ENCODE peak calls at places on chromosomes 12 and 14, in ten cellular contexts. One of them, this sample, is unnamed.

GRCh38 chr12:122732170-122732569 is 1.5 kb upstream of the HCAR1 start:
- DNase-seq in prostate gland: no peak
- DNase-seq in thoracic aorta: no peak
- DNase-seq in choroid plexus epithelial cell: no peak
- DNase-seq in AG10803: no peak
- DNase-seq in tibial artery: no peak
- DNase-seq in SK-N-SH: no peak
- DNase-seq in ovary: no peak
- DNase-seq in left ventricle myocardium inferior: no peak
- DNase-seq in astrocyte of the spinal cord: no peak
- DNase-seq in this sample: no peak

GRCh38 chr12:26701604-26702215 is 131.3 kb downstream of the ITPR2 start:
- DNase-seq in prostate gland: no peak
- DNase-seq in thoracic aorta: no peak
- DNase-seq in choroid plexus epithelial cell: peak
- DNase-seq in AG10803: peak
- DNase-seq in tibial artery: no peak
- DNase-seq in SK-N-SH: peak
- DNase-seq in ovary: no peak
- DNase-seq in left ventricle myocardium inferior: no peak
- DNase-seq in astrocyte of the spinal cord: peak
- DNase-seq in this sample: peak

GRCh38 chr12:32302218-32302826 is 97.0 kb upstream of the FGD4 start:
- DNase-seq in prostate gland: no peak
- DNase-seq in thoracic aorta: no peak
- DNase-seq in choroid plexus epithelial cell: peak
- DNase-seq in AG10803: no peak
- DNase-seq in tibial artery: no peak
- DNase-seq in SK-N-SH: peak
- DNase-seq in ovary: no peak
- DNase-seq in left ventricle myocardium inferior: no peak
- DNase-seq in astrocyte of the spinal cord: no peak
- DNase-seq in this sample: peak

GRCh38 chr12:779745-780734 is 27.7 kb downstream of the WNK1 start:
- DNase-seq in prostate gland: no peak
- DNase-seq in thoracic aorta: no peak
- DNase-seq in choroid plexus epithelial cell: peak
- DNase-seq in AG10803: peak
- DNase-seq in tibial artery: no peak
- DNase-seq in SK-N-SH: no peak
- DNase-seq in ovary: no peak
- DNase-seq in left ventricle myocardium inferior: no peak
- DNase-seq in astrocyte of the spinal cord: peak
- DNase-seq in this sample: peak

GRCh38 chr12:50215033-50215432 is 47.9 kb upstream of the CERS5 start:
- DNase-seq in prostate gland: no peak
- DNase-seq in thoracic aorta: no peak
- DNase-seq in choroid plexus epithelial cell: peak
- DNase-seq in AG10803: peak
- DNase-seq in tibial artery: no peak
- DNase-seq in SK-N-SH: no peak
- DNase-seq in ovary: no peak
- DNase-seq in left ventricle myocardium inferior: no peak
- DNase-seq in astrocyte of the spinal cord: peak
- DNase-seq in this sample: peak

GRCh38 chr14:35897616-35898111 is 71.5 kb downstream of the BRMS1L start:
- DNase-seq in prostate gland: no peak
- DNase-seq in thoracic aorta: no peak
- DNase-seq in choroid plexus epithelial cell: no peak
- DNase-seq in AG10803: no peak
- DNase-seq in tibial artery: no peak
- DNase-seq in SK-N-SH: no peak
- DNase-seq in ovary: no peak
- DNase-seq in left ventricle myocardium inferior: no peak
- DNase-seq in astrocyte of the spinal cord: no peak
- DNase-seq in this sample: no peak

GRCh38 chr12:67751376-67751928 is 102.9 kb downstream of the DYRK2 start:
- DNase-seq in prostate gland: no peak
- DNase-seq in thoracic aorta: no peak
- DNase-seq in choroid plexus epithelial cell: peak
- DNase-seq in AG10803: peak
- DNase-seq in tibial artery: no peak
- DNase-seq in SK-N-SH: no peak
- DNase-seq in ovary: no peak
- DNase-seq in left ventricle myocardium inferior: no peak
- DNase-seq in astrocyte of the spinal cord: no peak
- DNase-seq in this sample: no peak

GRCh38 chr12:64187370-64187769 is 34.7 kb downstream of the KICS2 start:
- DNase-seq in prostate gland: no peak
- DNase-seq in thoracic aorta: no peak
- DNase-seq in choroid plexus epithelial cell: peak
- DNase-seq in AG10803: peak
- DNase-seq in tibial artery: no peak
- DNase-seq in SK-N-SH: no peak
- DNase-seq in ovary: no peak
- DNase-seq in left ventricle myocardium inferior: no peak
- DNase-seq in astrocyte of the spinal cord: peak
- DNase-seq in this sample: peak

GRCh38 chr12:105508096-105508495 is 177.6 kb downstream of the C12orf75 start:
- DNase-seq in prostate gland: no peak
- DNase-seq in thoracic aorta: no peak
- DNase-seq in choroid plexus epithelial cell: no peak
- DNase-seq in AG10803: no peak
- DNase-seq in tibial artery: no peak
- DNase-seq in SK-N-SH: no peak
- DNase-seq in ovary: no peak
- DNase-seq in left ventricle myocardium inferior: no peak
- DNase-seq in astrocyte of the spinal cord: no peak
- DNase-seq in this sample: no peak

GRCh38 chr12:105502426-105502930 is 172.0 kb downstream of the C12orf75 start:
- DNase-seq in prostate gland: no peak
- DNase-seq in thoracic aorta: no peak
- DNase-seq in choroid plexus epithelial cell: no peak
- DNase-seq in AG10803: no peak
- DNase-seq in tibial artery: no peak
- DNase-seq in SK-N-SH: no peak
- DNase-seq in ovary: no peak
- DNase-seq in left ventricle myocardium inferior: no peak
- DNase-seq in astrocyte of the spinal cord: no peak
- DNase-seq in this sample: no peak

GRCh38 chr12:105507311-105508035 is 177.0 kb downstream of the C12orf75 start:
- DNase-seq in prostate gland: no peak
- DNase-seq in thoracic aorta: no peak
- DNase-seq in choroid plexus epithelial cell: peak
- DNase-seq in AG10803: peak
- DNase-seq in tibial artery: no peak
- DNase-seq in SK-N-SH: no peak
- DNase-seq in ovary: no peak
- DNase-seq in left ventricle myocardium inferior: no peak
- DNase-seq in astrocyte of the spinal cord: peak
- DNase-seq in this sample: peak

GRCh38 chr12:105506678-105507310 is 176.3 kb downstream of the C12orf75 start:
- DNase-seq in prostate gland: no peak
- DNase-seq in thoracic aorta: no peak
- DNase-seq in choroid plexus epithelial cell: no peak
- DNase-seq in AG10803: no peak
- DNase-seq in tibial artery: no peak
- DNase-seq in SK-N-SH: no peak
- DNase-seq in ovary: no peak
- DNase-seq in left ventricle myocardium inferior: no peak
- DNase-seq in astrocyte of the spinal cord: no peak
- DNase-seq in this sample: no peak

DNA sequence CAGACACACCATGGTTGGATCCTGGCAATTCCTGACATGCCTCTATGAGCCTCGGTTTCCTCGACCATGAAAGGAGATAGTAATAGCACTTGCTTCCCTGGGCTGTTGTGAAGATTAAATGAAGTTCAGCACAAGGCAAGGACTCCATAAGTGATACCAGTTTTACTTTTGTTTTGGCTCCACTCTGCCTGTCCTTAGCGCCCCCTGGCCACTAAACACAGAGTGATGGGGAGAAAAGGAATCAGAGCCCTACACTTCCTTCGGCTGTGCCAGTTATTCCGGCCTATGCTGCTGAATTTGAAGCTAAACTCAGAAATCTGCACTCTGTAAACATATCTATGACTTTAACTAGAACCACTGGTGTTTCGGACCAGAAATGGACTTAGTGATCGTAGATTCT is 173.8 kb downstream of the C12orf75 start:
- DNase-seq in prostate gland: no peak
- DNase-seq in thoracic aorta: no peak
- DNase-seq in choroid plexus epithelial cell: no peak
- DNase-seq in AG10803: no peak
- DNase-seq in tibial artery: no peak
- DNase-seq in SK-N-SH: no peak
- DNase-seq in ovary: no peak
- DNase-seq in left ventricle myocardium inferior: no peak
- DNase-seq in astrocyte of the spinal cord: no peak
- DNase-seq in this sample: no peak
- TF ChIP-seq CTCF in prostate gland: no peak
- TF ChIP-seq CTCF in thoracic aorta: no peak
- TF ChIP-seq CTCF in choroid plexus epithelial cell: peak
- TF ChIP-seq CTCF in AG10803: no peak
- TF ChIP-seq CTCF in tibial artery: no peak
- TF ChIP-seq CTCF in SK-N-SH: no peak
- TF ChIP-seq CTCF in ovary: no peak
- TF ChIP-seq CTCF in left ventricle myocardium inferior: no peak
- TF ChIP-seq CTCF in astrocyte of the spinal cord: no peak
- TF ChIP-seq CTCF in this sample: no peak

DNA sequence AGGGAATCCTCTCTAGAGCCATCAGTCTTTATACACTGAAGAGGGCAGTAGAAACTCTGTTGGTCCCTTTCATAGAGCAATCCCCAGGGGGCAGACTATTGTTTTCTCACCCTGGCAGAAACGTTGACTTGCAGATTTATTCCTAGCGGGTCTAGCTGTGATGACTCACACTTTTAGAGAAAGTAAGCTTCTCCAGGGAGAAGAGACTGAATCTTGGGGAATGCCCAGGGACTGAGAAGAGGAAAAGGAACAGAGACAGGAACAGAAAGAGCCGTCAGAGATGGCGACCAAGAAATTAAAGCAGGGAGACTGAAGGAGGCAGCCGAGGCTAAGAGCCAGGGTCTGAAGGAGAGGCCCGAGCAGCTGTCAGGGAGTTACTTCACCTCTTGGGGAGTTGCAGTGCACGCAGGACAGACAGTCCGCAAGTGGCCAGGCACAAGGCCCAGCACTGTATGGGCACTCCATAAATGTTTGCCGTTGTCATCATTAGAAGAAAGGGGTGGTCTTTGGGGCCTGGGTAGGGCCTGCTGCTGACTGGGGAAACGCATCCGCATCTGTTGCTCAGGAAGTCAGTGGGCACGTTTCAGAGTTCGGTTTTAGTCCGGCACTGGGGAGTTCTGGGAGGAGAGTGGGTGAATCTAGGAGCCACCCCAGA is 13.0 kb downstream of the PLEKHG6 start:
- DNase-seq in prostate gland: no peak
- DNase-seq in thoracic aorta: no peak
- DNase-seq in choroid plexus epithelial cell: peak
- DNase-seq in AG10803: peak
- DNase-seq in tibial artery: no peak
- DNase-seq in SK-N-SH: peak
- DNase-seq in ovary: peak
- DNase-seq in left ventricle myocardium inferior: no peak
- DNase-seq in astrocyte of the spinal cord: peak
- DNase-seq in this sample: peak
- H3K4me3 ChIP-seq in prostate gland: no peak
- H3K4me3 ChIP-seq in thoracic aorta: peak
- H3K4me3 ChIP-seq in choroid plexus epithelial cell: no peak
- H3K4me3 ChIP-seq in AG10803: no peak
- H3K4me3 ChIP-seq in tibial artery: peak
- H3K4me3 ChIP-seq in SK-N-SH: no peak
- H3K4me3 ChIP-seq in ovary: no peak
- H3K4me3 ChIP-seq in left ventricle myocardium inferior: peak
- H3K4me3 ChIP-seq in astrocyte of the spinal cord: no peak
- H3K4me3 ChIP-seq in this sample: no peak

GRCh38 chr12:49018282-49019119 is at the start of gene PRKAG1:
- DNase-seq in prostate gland: peak
- DNase-seq in thoracic aorta: peak
- DNase-seq in choroid plexus epithelial cell: peak
- DNase-seq in AG10803: peak
- DNase-seq in tibial artery: peak
- DNase-seq in SK-N-SH: peak
- DNase-seq in ovary: peak
- DNase-seq in left ventricle myocardium inferior: peak
- DNase-seq in astrocyte of the spinal cord: peak
- DNase-seq in this sample: peak

GRCh38 chr12:49017764-49018281 is 753 bp downstream of the PRKAG1 start:
- DNase-seq in prostate gland: no peak
- DNase-seq in thoracic aorta: no peak
- DNase-seq in choroid plexus epithelial cell: peak
- DNase-seq in AG10803: peak
- DNase-seq in tibial artery: no peak
- DNase-seq in SK-N-SH: peak
- DNase-seq in ovary: no peak
- DNase-seq in left ventricle myocardium inferior: no peak
- DNase-seq in astrocyte of the spinal cord: no peak
- DNase-seq in this sample: peak

GRCh38 chr12:49012739-49013138 is 5.8 kb downstream of the PRKAG1 start:
- DNase-seq in prostate gland: no peak
- DNase-seq in thoracic aorta: no peak
- DNase-seq in choroid plexus epithelial cell: no peak
- DNase-seq in AG10803: no peak
- DNase-seq in tibial artery: no peak
- DNase-seq in SK-N-SH: no peak
- DNase-seq in ovary: no peak
- DNase-seq in left ventricle myocardium inferior: no peak
- DNase-seq in astrocyte of the spinal cord: no peak
- DNase-seq in this sample: no peak

GRCh38 chr12:49013403-49013802 is 5.2 kb downstream of the PRKAG1 start:
- DNase-seq in prostate gland: no peak
- DNase-seq in thoracic aorta: no peak
- DNase-seq in choroid plexus epithelial cell: peak
- DNase-seq in AG10803: no peak
- DNase-seq in tibial artery: no peak
- DNase-seq in SK-N-SH: no peak
- DNase-seq in ovary: no peak
- DNase-seq in left ventricle myocardium inferior: no peak
- DNase-seq in astrocyte of the spinal cord: no peak
- DNase-seq in this sample: no peak

GRCh38 chr12:49014547-49014946 is 4.0 kb downstream of the PRKAG1 start:
- DNase-seq in prostate gland: no peak
- DNase-seq in thoracic aorta: no peak
- DNase-seq in choroid plexus epithelial cell: peak
- DNase-seq in AG10803: peak
- DNase-seq in tibial artery: no peak
- DNase-seq in SK-N-SH: no peak
- DNase-seq in ovary: no peak
- DNase-seq in left ventricle myocardium inferior: no peak
- DNase-seq in astrocyte of the spinal cord: peak
- DNase-seq in this sample: peak
- TF ChIP-seq CTCF in prostate gland: no peak
- TF ChIP-seq CTCF in thoracic aorta: no peak
- TF ChIP-seq CTCF in choroid plexus epithelial cell: peak
- TF ChIP-seq CTCF in AG10803: peak
- TF ChIP-seq CTCF in tibial artery: no peak
- TF ChIP-seq CTCF in SK-N-SH: peak
- TF ChIP-seq CTCF in ovary: no peak
- TF ChIP-seq CTCF in left ventricle myocardium inferior: no peak
- TF ChIP-seq CTCF in astrocyte of the spinal cord: peak
- TF ChIP-seq CTCF in this sample: peak

GRCh38 chr14:76901171-76902055 is 75.2 kb downstream of the LRRC74A start:
- DNase-seq in prostate gland: peak
- DNase-seq in thoracic aorta: no peak
- DNase-seq in choroid plexus epithelial cell: no peak
- DNase-seq in AG10803: peak
- DNase-seq in tibial artery: no peak
- DNase-seq in SK-N-SH: no peak
- DNase-seq in ovary: no peak
- DNase-seq in left ventricle myocardium inferior: no peak
- DNase-seq in astrocyte of the spinal cord: no peak
- DNase-seq in this sample: no peak

GRCh38 chr14:76900406-76901085 is 74.3 kb downstream of the LRRC74A start:
- DNase-seq in prostate gland: no peak
- DNase-seq in thoracic aorta: no peak
- DNase-seq in choroid plexus epithelial cell: no peak
- DNase-seq in AG10803: peak
- DNase-seq in tibial artery: no peak
- DNase-seq in SK-N-SH: no peak
- DNase-seq in ovary: no peak
- DNase-seq in left ventricle myocardium inferior: no peak
- DNase-seq in astrocyte of the spinal cord: no peak
- DNase-seq in this sample: no peak

GRCh38 chr14:76904740-76905569 is 78.7 kb downstream of the LRRC74A start:
- DNase-seq in prostate gland: peak
- DNase-seq in thoracic aorta: no peak
- DNase-seq in choroid plexus epithelial cell: peak
- DNase-seq in AG10803: peak
- DNase-seq in tibial artery: peak
- DNase-seq in SK-N-SH: peak
- DNase-seq in ovary: peak
- DNase-seq in left ventricle myocardium inferior: peak
- DNase-seq in astrocyte of the spinal cord: peak
- DNase-seq in this sample: peak

GRCh38 chr14:76902591-76902990 is 76.4 kb downstream of the LRRC74A start:
- DNase-seq in prostate gland: no peak
- DNase-seq in thoracic aorta: no peak
- DNase-seq in choroid plexus epithelial cell: no peak
- DNase-seq in AG10803: peak
- DNase-seq in tibial artery: no peak
- DNase-seq in SK-N-SH: no peak
- DNase-seq in ovary: no peak
- DNase-seq in left ventricle myocardium inferior: no peak
- DNase-seq in astrocyte of the spinal cord: no peak
- DNase-seq in this sample: no peak

GRCh38 chr14:76904100-76904739 is 78.0 kb downstream of the LRRC74A start:
- DNase-seq in prostate gland: no peak
- DNase-seq in thoracic aorta: no peak
- DNase-seq in choroid plexus epithelial cell: peak
- DNase-seq in AG10803: peak
- DNase-seq in tibial artery: peak
- DNase-seq in SK-N-SH: peak
- DNase-seq in ovary: peak
- DNase-seq in left ventricle myocardium inferior: peak
- DNase-seq in astrocyte of the spinal cord: peak
- DNase-seq in this sample: peak
- H3K4me3 ChIP-seq in prostate gland: no peak
- H3K4me3 ChIP-seq in thoracic aorta: no peak
- H3K4me3 ChIP-seq in choroid plexus epithelial cell: no peak
- H3K4me3 ChIP-seq in AG10803: peak
- H3K4me3 ChIP-seq in tibial artery: no peak
- H3K4me3 ChIP-seq in SK-N-SH: peak
- H3K4me3 ChIP-seq in ovary: no peak
- H3K4me3 ChIP-seq in left ventricle myocardium inferior: no peak
- H3K4me3 ChIP-seq in astrocyte of the spinal cord: no peak
- H3K4me3 ChIP-seq in this sample: no peak

This sample was measured in fibroblast of pulmonary artery.